ENCODE peak calls at places on chromosome 10, in seven cellular contexts. One of them, this sample, is unnamed.

GRCh38 chr10:31209523-31209922 is 109.5 kb upstream of the ZEB1 start:
- DNase-seq in skeletal muscle cell: no peak
- DNase-seq in stimulated activated CD8-positive, alpha-beta memory T cell treated with anti-CD3 and anti-CD28 coated beads, Interleukin-2, amount 100 ng/mL, for 1 hour: no peak
- DNase-seq in astrocyte of the spinal cord: no peak
- DNase-seq in body of pancreas: no peak
- DNase-seq in amniotic stem cell: no peak
- DNase-seq in head of caudate nucleus: no peak
- DNase-seq in this sample: no peak

GRCh38 chr10:45672201-45673073 is at the start of gene ZFAND4:
- DNase-seq in stimulated activated CD8-positive, alpha-beta memory T cell treated with anti-CD3 and anti-CD28 coated beads, Interleukin-2, amount 100 ng/mL, for 1 hour: peak; percentile 89
- DNase-seq in body of pancreas: peak; percentile 99
- DNase-seq in head of caudate nucleus: peak; percentile 94
- DNase-seq in amniotic stem cell: peak; percentile 82
- DNase-seq in astrocyte of the spinal cord: peak; percentile 97
- DNase-seq in skeletal muscle cell: peak; percentile 87
- DNase-seq in this sample: peak; percentile 95

GRCh38 chr10:34241226-34242000 is 573.7 kb downstream of the PARD3 start:
- DNase-seq in head of caudate nucleus: no peak
- DNase-seq in amniotic stem cell: no peak
- DNase-seq in stimulated activated CD8-positive, alpha-beta memory T cell treated with anti-CD3 and anti-CD28 coated beads, Interleukin-2, amount 100 ng/mL, for 1 hour: no peak
- DNase-seq in skeletal muscle cell: no peak
- DNase-seq in body of pancreas: no peak
- DNase-seq in astrocyte of the spinal cord: no peak
- DNase-seq in this sample: no peak

GRCh38 chr10:108783897-108784296 is 1139.4 kb downstream of the XPNPEP1 start:
- DNase-seq in astrocyte of the spinal cord: peak; percentile 50
- DNase-seq in head of caudate nucleus: no peak
- DNase-seq in amniotic stem cell: no peak
- DNase-seq in body of pancreas: no peak
- DNase-seq in stimulated activated CD8-positive, alpha-beta memory T cell treated with anti-CD3 and anti-CD28 coated beads, Interleukin-2, amount 100 ng/mL, for 1 hour: no peak
- DNase-seq in skeletal muscle cell: no peak
- DNase-seq in this sample: no peak

GRCh38 chr10:113135025-113135424 is 185.0 kb downstream of the TCF7L2 start:
- DNase-seq in body of pancreas: no peak
- DNase-seq in skeletal muscle cell: no peak
- DNase-seq in stimulated activated CD8-positive, alpha-beta memory T cell treated with anti-CD3 and anti-CD28 coated beads, Interleukin-2, amount 100 ng/mL, for 1 hour: no peak
- DNase-seq in head of caudate nucleus: no peak
- DNase-seq in amniotic stem cell: no peak
- DNase-seq in astrocyte of the spinal cord: no peak
- DNase-seq in this sample: no peak

GRCh38 chr10:60257767-60258428 is 131.8 kb downstream of the ANK3 start:
- DNase-seq in amniotic stem cell: no peak
- DNase-seq in skeletal muscle cell: no peak
- DNase-seq in head of caudate nucleus: no peak
- DNase-seq in astrocyte of the spinal cord: no peak
- DNase-seq in body of pancreas: no peak
- DNase-seq in stimulated activated CD8-positive, alpha-beta memory T cell treated with anti-CD3 and anti-CD28 coated beads, Interleukin-2, amount 100 ng/mL, for 1 hour: no peak
- DNase-seq in this sample: no peak

GRCh38 chr10:129470103-129470851 is 3.2 kb downstream of the MGMT start:
- DNase-seq in head of caudate nucleus: no peak
- DNase-seq in stimulated activated CD8-positive, alpha-beta memory T cell treated with anti-CD3 and anti-CD28 coated beads, Interleukin-2, amount 100 ng/mL, for 1 hour: no peak
- DNase-seq in astrocyte of the spinal cord: no peak
- DNase-seq in body of pancreas: no peak
- DNase-seq in skeletal muscle cell: no peak
- DNase-seq in amniotic stem cell: no peak
- DNase-seq in this sample: no peak

GRCh38 chr10:43844236-43844635 is 195.6 kb upstream of the ZNF32 start:
- DNase-seq in amniotic stem cell: no peak
- DNase-seq in body of pancreas: no peak
- DNase-seq in head of caudate nucleus: no peak
- DNase-seq in skeletal muscle cell: no peak
- DNase-seq in astrocyte of the spinal cord: no peak
- DNase-seq in stimulated activated CD8-positive, alpha-beta memory T cell treated with anti-CD3 and anti-CD28 coated beads, Interleukin-2, amount 100 ng/mL, for 1 hour: no peak
- DNase-seq in this sample: no peak

GRCh38 chr10:112546474-112546873 is 99.5 kb downstream of the VTI1A start:
- DNase-seq in astrocyte of the spinal cord: no peak
- DNase-seq in stimulated activated CD8-positive, alpha-beta memory T cell treated with anti-CD3 and anti-CD28 coated beads, Interleukin-2, amount 100 ng/mL, for 1 hour: no peak
- DNase-seq in body of pancreas: no peak
- DNase-seq in head of caudate nucleus: no peak
- DNase-seq in amniotic stem cell: no peak
- DNase-seq in skeletal muscle cell: no peak
- DNase-seq in this sample: no peak

GRCh38 chr10:43222296-43222695 is 44.6 kb downstream of the RASGEF1A start:
- DNase-seq in skeletal muscle cell: no peak
- DNase-seq in astrocyte of the spinal cord: no peak
- DNase-seq in head of caudate nucleus: peak; percentile 3
- DNase-seq in stimulated activated CD8-positive, alpha-beta memory T cell treated with anti-CD3 and anti-CD28 coated beads, Interleukin-2, amount 100 ng/mL, for 1 hour: no peak
- DNase-seq in amniotic stem cell: no peak
- DNase-seq in body of pancreas: no peak
- DNase-seq in this sample: no peak

GRCh38 chr10:132232553-132232949 is 45.8 kb downstream of the DPYSL4 start:
- DNase-seq in body of pancreas: no peak
- DNase-seq in stimulated activated CD8-positive, alpha-beta memory T cell treated with anti-CD3 and anti-CD28 coated beads, Interleukin-2, amount 100 ng/mL, for 1 hour: no peak
- DNase-seq in amniotic stem cell: no peak
- DNase-seq in astrocyte of the spinal cord: no peak
- DNase-seq in head of caudate nucleus: peak; percentile 33
- DNase-seq in skeletal muscle cell: no peak
- DNase-seq in this sample: no peak

GRCh38 chr10:126080303-126080825 is 184.0 kb downstream of the FANK1 start:
- DNase-seq in amniotic stem cell: no peak
- DNase-seq in stimulated activated CD8-positive, alpha-beta memory T cell treated with anti-CD3 and anti-CD28 coated beads, Interleukin-2, amount 100 ng/mL, for 1 hour: no peak
- DNase-seq in body of pancreas: no peak
- DNase-seq in head of caudate nucleus: no peak
- DNase-seq in skeletal muscle cell: no peak
- DNase-seq in astrocyte of the spinal cord: peak; percentile 16
- DNase-seq in this sample: no peak

GRCh38 chr10:33273295-33274002 is 61.0 kb downstream of the NRP1 start:
- DNase-seq in head of caudate nucleus: peak; percentile 55
- DNase-seq in body of pancreas: peak; percentile 95
- DNase-seq in stimulated activated CD8-positive, alpha-beta memory T cell treated with anti-CD3 and anti-CD28 coated beads, Interleukin-2, amount 100 ng/mL, for 1 hour: no peak
- DNase-seq in amniotic stem cell: peak; percentile 84
- DNase-seq in astrocyte of the spinal cord: peak; percentile 94
- DNase-seq in skeletal muscle cell: peak; percentile 98
- DNase-seq in this sample: peak; percentile 89

GRCh38 chr10:84654671-84655070 is 326.3 kb downstream of the CCSER2 start:
- DNase-seq in amniotic stem cell: no peak
- DNase-seq in body of pancreas: no peak
- DNase-seq in head of caudate nucleus: no peak
- DNase-seq in stimulated activated CD8-positive, alpha-beta memory T cell treated with anti-CD3 and anti-CD28 coated beads, Interleukin-2, amount 100 ng/mL, for 1 hour: no peak
- DNase-seq in skeletal muscle cell: no peak
- DNase-seq in astrocyte of the spinal cord: no peak
- DNase-seq in this sample: no peak

GRCh38 chr10:107409517-107409916 is 245.0 kb upstream of the SORCS1 start:
- DNase-seq in astrocyte of the spinal cord: peak; percentile 5
- DNase-seq in amniotic stem cell: no peak
- DNase-seq in head of caudate nucleus: no peak
- DNase-seq in body of pancreas: no peak
- DNase-seq in skeletal muscle cell: peak; percentile 3
- DNase-seq in stimulated activated CD8-positive, alpha-beta memory T cell treated with anti-CD3 and anti-CD28 coated beads, Interleukin-2, amount 100 ng/mL, for 1 hour: no peak
- DNase-seq in this sample: no peak

GRCh38 chr10:128661404-128662197 is 535.4 kb upstream of the MKI67 start:
- DNase-seq in stimulated activated CD8-positive, alpha-beta memory T cell treated with anti-CD3 and anti-CD28 coated beads, Interleukin-2, amount 100 ng/mL, for 1 hour: no peak
- DNase-seq in head of caudate nucleus: no peak
- DNase-seq in skeletal muscle cell: no peak
- DNase-seq in body of pancreas: no peak
- DNase-seq in astrocyte of the spinal cord: no peak
- DNase-seq in amniotic stem cell: no peak
- DNase-seq in this sample: no peak

GRCh38 chr10:133098426-133099124 is 10.9 kb downstream of the ADGRA1 start:
- DNase-seq in head of caudate nucleus: no peak
- DNase-seq in body of pancreas: no peak
- DNase-seq in stimulated activated CD8-positive, alpha-beta memory T cell treated with anti-CD3 and anti-CD28 coated beads, Interleukin-2, amount 100 ng/mL, for 1 hour: no peak
- DNase-seq in skeletal muscle cell: no peak
- DNase-seq in astrocyte of the spinal cord: no peak
- DNase-seq in amniotic stem cell: no peak
- DNase-seq in this sample: no peak

This sample was measured in NCI-H226.